ENCODE peak calls at places on chromosome 21, in eight cellular contexts. C is tibial artery; Z is choroid plexus epithelial cell; V is psoas muscle; O is MCF 10A; X is fibroblast of lung; H is CD4-positive, alpha-beta T cell; U is progenitor cell of endocrine pancreas. G is an unnamed sample.

GRCh38 chr21:15058718-15059316 is 6.0 kb downstream of the NRIP1 start:
- DNase-seq in C (no peak), Z (peak; percentile 65), V (no peak), O (peak; percentile 47), X (peak; percentile 49), H (no peak), U (no peak), G (no peak)

GRCh38 chr21:25457411-25457810 is 149.9 kb downstream of the MRPL39 start:
- DNase-seq in C (no peak), Z (peak; percentile 90), V (no peak), O (peak; percentile 51), X (peak; percentile 76), H (no peak), U (no peak), G (no peak)

GRCh38 chr21:41965045-41965444 is 11.2 kb upstream of the C2CD2 start:
- DNase-seq in C (no peak), Z (no peak), V (no peak), O (no peak), X (no peak), H (no peak), U (no peak), G (no peak)

GRCh38 chr21:40886931-40887330 is 40.0 kb upstream of the DSCAM start:
- DNase-seq in C (no peak), Z (no peak), V (no peak), O (peak; percentile 78), X (no peak), H (no peak), U (no peak), G (no peak)

GRCh38 chr21:25571726-25572121 is 35.6 kb downstream of the MRPL39 start:
- DNase-seq in C (no peak), Z (no peak), V (no peak), O (no peak), X (no peak), H (no peak), U (no peak), G (no peak)

GRCh38 chr21:42117229-42118048 is 46.3 kb downstream of the UMODL1 start:
- DNase-seq in C (peak; percentile 72), Z (peak; percentile 81), V (peak; percentile 77), O (peak; percentile 67), X (peak; percentile 79), H (peak; percentile 69), U (peak; percentile 72), G (peak; percentile 83)

GRCh38 chr21:42764443-42764760 is 111.0 kb downstream of the PDE9A start:
- DNase-seq in C (no peak), Z (no peak), V (no peak), O (no peak), X (no peak), H (no peak), U (no peak), G (no peak)

GRCh38 chr21:36321325-36322082 is 1.5 kb downstream of the MORC3 start:
- DNase-seq in C (no peak), Z (peak; percentile 42), V (no peak), O (peak; percentile 43), X (peak; percentile 41), H (no peak), U (no peak), G (no peak)

GRCh38 chr21:35072960-35073359 is 23.9 kb upstream of the RUNX1 start:
- DNase-seq in C (no peak), Z (peak; percentile 79), V (no peak), O (no peak), X (peak; percentile 45), H (no peak), U (no peak), G (no peak)

GRCh38 chr21:25456672-25457071 is 150.6 kb downstream of the MRPL39 start:
- DNase-seq in C (no peak), Z (peak; percentile 79), V (no peak), O (no peak), X (peak; percentile 14), H (no peak), U (no peak), G (no peak)

GRCh38 chr21:34890724-34891609 is 158.1 kb downstream of the RUNX1 start:
- DNase-seq in C (peak; percentile 43), Z (peak; percentile 64), V (peak; percentile 65), O (no peak), X (peak; percentile 61), H (no peak), U (no peak), G (no peak)

GRCh38 chr21:36156815-36157670 is at the start of gene DOP1B:
- DNase-seq in C (no peak), Z (no peak), V (no peak), O (no peak), X (no peak), H (peak; percentile 28), U (no peak), G (peak; percentile 67)

GRCh38 chr21:34115160-34115559 is 41.8 kb downstream of the MRPS6 start:
- DNase-seq in C (no peak), Z (no peak), V (no peak), O (no peak), X (no peak), H (no peak), U (no peak), G (no peak)

GRCh38 chr21:33981341-33982101 is 65.9 kb upstream of the ATP5PO start:
- DNase-seq in C (peak; percentile 32), Z (peak; percentile 38), V (peak; percentile 73), O (no peak), X (no peak), H (no peak), U (no peak), G (no peak)

GRCh38 chr21:35254006-35254751 is 205.1 kb upstream of the RUNX1 start:
- DNase-seq in C (no peak), Z (peak; percentile 90), V (peak; percentile 50), O (peak; percentile 61), X (peak; percentile 93), H (no peak), U (no peak), G (no peak)

GRCh38 chr21:46082638-46083270 is 15.2 kb upstream of the COL6A2 start:
- DNase-seq in C (no peak), Z (no peak), V (peak; percentile 46), O (no peak), X (no peak), H (no peak), U (no peak), G (no peak)

GRCh38 chr21:32391755-32392154 is 1.1 kb downstream of the URB1 start:
- DNase-seq in C (no peak), Z (no peak), V (no peak), O (no peak), X (no peak), H (no peak), U (no peak), G (no peak)

GRCh38 chr21:32389337-32390015 is 3.3 kb downstream of the URB1 start:
- DNase-seq in C (no peak), Z (peak; percentile 69), V (no peak), O (no peak), X (no peak), H (no peak), U (no peak), G (no peak)

GRCh38 chr21:32392299-32392879 is 423 bp downstream of the URB1 start:
- DNase-seq in C (no peak), Z (peak; percentile 43), V (no peak), O (no peak), X (no peak), H (no peak), U (no peak), G (no peak)

GRCh38 chr21:32393677-32394001 is 827 bp upstream of the URB1 start:
- DNase-seq in C (no peak), Z (no peak), V (no peak), O (no peak), X (no peak), H (no peak), U (no peak), G (no peak)

DNA sequence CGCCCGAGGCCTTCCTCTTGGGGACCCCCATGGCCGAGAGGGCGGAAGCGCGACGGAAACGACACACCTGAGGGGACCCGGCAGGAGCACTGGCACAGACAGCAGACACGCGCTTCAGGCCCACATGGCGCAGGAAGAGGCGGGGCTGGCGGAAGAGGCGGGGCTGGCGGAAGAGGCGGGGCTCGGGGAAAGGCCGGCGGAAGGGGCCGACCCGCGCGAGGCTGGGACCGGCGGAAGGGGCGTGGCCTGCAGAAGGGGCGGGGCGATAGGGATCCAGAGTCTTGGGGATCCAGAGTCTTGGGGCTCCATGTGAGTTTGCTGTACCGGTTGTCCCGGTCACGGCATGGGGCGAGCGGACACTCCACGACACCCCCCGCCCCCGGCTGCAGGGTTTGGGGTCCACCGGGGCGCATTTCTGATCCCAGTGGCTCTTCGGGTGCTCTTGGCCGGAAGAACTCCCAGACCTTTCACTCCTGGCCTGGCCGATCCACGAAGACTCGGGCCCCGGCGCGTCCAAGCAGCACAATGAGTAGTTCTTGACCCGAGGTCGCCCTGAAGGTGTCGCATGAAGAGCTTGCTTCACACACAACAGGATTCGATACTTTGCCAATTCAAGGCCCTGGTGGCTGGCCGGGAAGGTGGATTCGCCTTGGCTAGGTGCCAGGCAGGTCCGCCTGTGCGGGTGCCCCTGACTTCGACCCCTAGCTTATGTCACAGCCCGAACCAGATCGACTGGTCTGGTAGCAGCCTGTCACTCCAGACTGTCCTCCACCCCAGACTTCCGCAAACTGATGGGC is at the start of gene URB1:
- DNase-seq in C (peak; percentile 86), Z (peak; percentile 86), V (peak; percentile 97), O (peak; percentile 86), X (peak; percentile 81), H (peak; percentile 94), U (peak; percentile 69), G (peak; percentile 95)
- TF ChIP-seq CTCF in C (no peak), Z (no peak), V (no peak), O (no peak), X (no peak), H (no peak), U (no peak), G (no peak)

DNA sequence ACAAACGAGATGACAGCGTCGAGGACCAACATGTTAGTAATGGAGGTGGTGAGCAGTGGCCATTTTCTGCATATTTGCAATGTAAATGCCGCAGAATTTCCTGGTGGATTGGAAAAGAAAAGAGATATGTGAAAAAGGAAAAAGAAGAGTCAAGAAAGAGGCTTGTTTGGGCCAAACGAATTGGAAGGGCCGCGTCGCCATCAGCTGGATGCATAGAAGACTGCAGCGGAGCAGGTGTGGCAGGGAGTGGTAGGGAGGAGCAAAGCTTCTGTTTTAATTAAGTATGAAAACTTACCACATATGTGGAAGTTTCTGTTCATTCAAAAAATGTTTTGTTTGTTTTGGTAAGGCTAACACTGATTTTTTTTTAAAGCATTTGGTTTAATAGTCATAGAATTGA is 690.7 kb downstream of the NCAM2 start:
- DNase-seq in C (no peak), Z (peak; percentile 76), V (peak; percentile 35), O (peak; percentile 48), X (peak; percentile 65), H (no peak), U (no peak), G (peak; percentile 25)
- TF ChIP-seq CTCF in C (no peak), Z (peak; percentile 90), V (peak; percentile 4), O (no peak), X (peak; percentile 85), H (no peak), U (peak; percentile 43), G (peak; percentile 54)

DNA sequence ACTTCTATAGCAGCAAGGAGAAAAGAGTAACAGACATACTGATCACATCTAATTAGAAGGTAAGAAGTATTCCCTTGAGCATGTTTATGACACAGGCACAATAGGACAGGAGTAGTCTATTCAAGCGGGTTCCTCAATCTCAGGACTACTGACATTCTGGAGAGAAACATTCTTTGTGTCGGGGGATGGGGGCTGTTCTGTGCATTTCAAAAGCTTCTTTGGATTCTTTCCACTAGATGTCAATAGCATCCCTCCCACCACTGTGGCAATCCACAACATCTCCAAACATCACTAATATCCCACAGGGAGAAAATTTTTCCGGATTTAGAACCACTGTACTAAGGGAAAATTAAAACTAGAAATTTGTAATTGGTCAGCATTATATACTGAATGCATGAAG is 56.9 kb downstream of the ADAMTS5 start:
- DNase-seq in C (no peak), Z (peak; percentile 70), V (no peak), O (peak; percentile 9), X (peak; percentile 9), H (no peak), U (no peak), G (no peak)
- TF ChIP-seq CTCF in C (no peak), Z (peak; percentile 61), V (no peak), O (no peak), X (peak; percentile 4), H (no peak), U (peak; percentile 27), G (no peak)

GRCh38 chr21:20641251-20641650 is 357.0 kb upstream of the NCAM2 start:
- DNase-seq in C (no peak), Z (no peak), V (no peak), O (no peak), X (no peak), H (no peak), U (no peak), G (no peak)
- TF ChIP-seq CTCF in C (no peak), Z (no peak), V (no peak), O (no peak), X (no peak), H (no peak), U (no peak), G (no peak)

G was measured in WERI-Rb-1.